ENCODE peak calls at places on chromosome 15, in four cellular contexts. O is T-helper 17 cell, B is amniotic stem cell, H is NCI-H748 treated with DMSO at 0.1 percent for 48 hours. F is an unnamed sample.

GRCh38 chr15:89851665-89852341 is 37.2 kb upstream of the ANPEP start:
- DNase-seq in O (no peak), B (no peak), H (no peak), F (no peak)

GRCh38 chr15:41597787-41598186 is 38.8 kb downstream of the TYRO3 start:
- DNase-seq in O (no peak), B (no peak), H (no peak), F (no peak)

GRCh38 chr15:76340198-76340801 is 3.7 kb downstream of the ISL2 start:
- DNase-seq in O (peak; percentile 10), B (no peak), H (no peak), F (no peak)

GRCh38 chr15:40064231-40064894 is 25.4 kb upstream of the SRP14 start:
- DNase-seq in O (no peak), B (no peak), H (no peak), F (no peak)

GRCh38 chr15:71207141-71207540 is 91.9 kb downstream of the THSD4 start:
- DNase-seq in O (no peak), B (no peak), H (no peak), F (no peak)

GRCh38 chr15:31215490-31216209 is 111.0 kb upstream of the KLF13 start:
- DNase-seq in O (peak; percentile 71), B (peak; percentile 25), H (peak; percentile 29), F (peak; percentile 85)

GRCh38 chr15:68431037-68431791 is 749 bp downstream of the ITGA11 start:
- DNase-seq in O (no peak), B (no peak), H (no peak), F (no peak)

GRCh38 chr15:89857673-89858072 is 36.1 kb downstream of the AP3S2 start:
- DNase-seq in O (no peak), B (no peak), H (no peak), F (no peak)

GRCh38 chr15:101139986-101140696 is 111.7 kb downstream of the CHSY1 start:
- DNase-seq in O (no peak), B (no peak), H (no peak), F (no peak)

GRCh38 chr15:43868412-43868811 is 41.6 kb downstream of the WDR76 start:
- DNase-seq in O (no peak), B (no peak), H (no peak), F (no peak)

GRCh38 chr15:63495780-63496179 is 8.6 kb upstream of the USP3 start:
- DNase-seq in O (no peak), B (no peak), H (no peak), F (no peak)

GRCh38 chr15:62060116-62060895 is at the start of gene VPS13C:
- DNase-seq in O (peak; percentile 88), B (peak; percentile 86), H (peak; percentile 83), F (peak; percentile 84)

GRCh38 chr15:69576035-69576526 is 123.5 kb downstream of the RPLP1 start:
- DNase-seq in O (peak; percentile 64), B (no peak), H (peak; percentile 29), F (peak; percentile 14)

GRCh38 chr15:32936283-32936918 is 218.6 kb downstream of the GREM1 start:
- DNase-seq in O (no peak), B (no peak), H (peak; percentile 4), F (no peak)

GRCh38 chr15:63287109-63287508 is 9.7 kb downstream of the APH1B start:
- DNase-seq in O (no peak), B (no peak), H (no peak), F (no peak)

GRCh38 chr15:75237316-75237982 is 20.7 kb upstream of the GOLGA6C start:
- DNase-seq in O (no peak), B (no peak), H (no peak), F (no peak)

GRCh38 chr15:79653533-79653932 is 221.4 kb downstream of the MINAR1 start:
- DNase-seq in O (no peak), B (no peak), H (no peak), F (no peak)

GRCh38 chr15:96345560-96346389 is 15.3 kb downstream of the NR2F2 start:
- DNase-seq in O (no peak), B (no peak), H (peak; percentile 28), F (peak; percentile 25)

GRCh38 chr15:51097553-51098330 is 3.0 kb upstream of the TNFAIP8L3 start:
- DNase-seq in O (no peak), B (no peak), H (no peak), F (no peak)

F was measured in C1 segment of cervical spinal cord.